ENCODE peak calls at places on chromosomes 5 and 9, in eight cellular contexts. L, J, Z, G, C, X, A and K are unnamed samples.

GRCh38 chr5:145118109-145118508 is 717.0 kb downstream of the PRELID2 start:
- DNase-seq in Z (no peak), G (no peak), A (no peak), X (no peak), L (no peak), C (no peak), J (peak), K (no peak)

GRCh38 chr5:35136386-35136785 is 88.6 kb upstream of the AGXT2 start:
- DNase-seq in L (no peak), A (no peak), X (no peak), Z (peak), G (peak), J (peak), C (no peak), K (no peak)

GRCh38 chr5:158648631-158649030 is 451.1 kb downstream of the EBF1 start:
- DNase-seq in Z (no peak), C (no peak), X (no peak), G (no peak), J (no peak), L (no peak), A (no peak), K (no peak)

GRCh38 chr5:147737921-147738320 is 44.6 kb downstream of the JAKMIP2 start:
- DNase-seq in G (no peak), J (no peak), C (no peak), L (no peak), Z (no peak), X (no peak), A (no peak), K (no peak)

GRCh38 chr5:154698681-154699275 is 56.4 kb upstream of the LARP1 start:
- DNase-seq in Z (no peak), G (no peak), X (no peak), J (no peak), C (no peak), A (no peak), L (no peak), K (no peak)

GRCh38 chr9:91033802-91034201 is 232.2 kb downstream of the SYK start:
- DNase-seq in Z (no peak), J (no peak), A (no peak), C (peak), L (no peak), G (no peak), X (no peak), K (peak)

GRCh38 chr9:78668148-78668825 is 371.4 kb downstream of the PSAT1 start:
- DNase-seq in G (no peak), X (no peak), L (no peak), J (no peak), C (no peak), A (no peak), Z (no peak), K (no peak)

GRCh38 chr9:34446468-34446891 is 11.9 kb downstream of the FAM219A start:
- DNase-seq in X (no peak), L (no peak), G (no peak), Z (no peak), C (no peak), J (peak), A (no peak), K (no peak)